ENCODE peak calls at places on chromosomes 13 and 19, in five cellular contexts. B is nephron progenitor cell, D is lower leg skin, U is AG09319, W is GM20000. M is an unnamed sample.

GRCh38 chr13:36925603-36926002 is 5.6 kb upstream of the SMAD9 start:
- DNase-seq in U (no peak), D (no peak), B (no peak), W (no peak), M (no peak)

GRCh38 chr13:44768775-44769578 is 192.8 kb upstream of the TSC22D1 start:
- DNase-seq in B (no peak), D (no peak), U (no peak), W (peak), M (no peak)

GRCh38 chr13:38767506-38768265 is 80.8 kb downstream of the FREM2 start:
- DNase-seq in B (no peak), U (no peak), W (no peak), D (no peak), M (no peak)

GRCh38 chr19:1513492-1514294 is 874 bp upstream of the ADAMTSL5 start:
- DNase-seq in U (peak), D (no peak), B (peak), W (peak), M (no peak)

GRCh38 chr13:29707876-29708543 is 112.5 kb upstream of the SLC7A1 start:
- DNase-seq in W (peak), B (no peak), D (no peak), U (peak), M (no peak)

GRCh38 chr19:48102870-48103751 is 7.5 kb downstream of the PLA2G4C start:
- DNase-seq in W (peak), D (no peak), B (peak), U (no peak), M (no peak)

GRCh38 chr19:14405758-14406644 is 13.1 kb downstream of the DDX39A start:
- DNase-seq in B (peak), U (peak), W (peak), D (peak), M (peak)

GRCh38 chr19:45117167-45117594 is 24.2 kb downstream of the PPP1R37 start:
- DNase-seq in U (no peak), W (peak), D (no peak), B (no peak), M (no peak)

GRCh38 chr19:12665646-12666304 is 767 bp downstream of the MAN2B1 start:
- DNase-seq in W (no peak), D (no peak), B (no peak), U (no peak), M (no peak)

GRCh38 chr19:15269806-15270205 is 37.6 kb upstream of the EPHX3 start:
- DNase-seq in D (no peak), W (no peak), U (no peak), B (no peak), M (no peak)

GRCh38 chr19:54673222-54673621 is 10.4 kb downstream of the LILRB4 start:
- DNase-seq in W (no peak), U (no peak), D (no peak), B (no peak), M (no peak)

GRCh38 chr19:54668353-54668752 is 5.6 kb downstream of the LILRB4 start:
- DNase-seq in U (no peak), D (no peak), B (no peak), W (no peak), M (no peak)

GRCh38 chr19:54677217-54677616 is 14.4 kb downstream of the LILRB4 start:
- DNase-seq in D (no peak), U (no peak), W (no peak), B (no peak), M (no peak)

GRCh38 chr19:54670576-54671347 is 8.0 kb downstream of the LILRB4 start:
- DNase-seq in B (no peak), W (no peak), D (no peak), U (no peak), M (no peak)

GRCh38 chr19:54674021-54674617 is 11.3 kb downstream of the LILRB4 start:
- DNase-seq in B (no peak), W (peak), U (no peak), D (no peak), M (no peak)
- TF ChIP-seq CTCF in B (peak), W (peak), U (peak), D (no peak), M (no peak)

GRCh38 chr13:113404366-113404722 is 40.4 kb upstream of the GRTP1 start:
- DNase-seq in U (no peak), D (no peak), W (no peak), B (no peak), M (peak)

GRCh38 chr13:113403255-113404104 is 39.5 kb upstream of the GRTP1 start:
- DNase-seq in D (no peak), B (no peak), U (no peak), W (no peak), M (peak)

GRCh38 chr13:113401452-113402415 is 37.8 kb upstream of the GRTP1 start:
- DNase-seq in U (no peak), W (no peak), D (no peak), B (no peak), M (no peak)

GRCh38 chr13:113400621-113401451 is 36.9 kb upstream of the GRTP1 start:
- DNase-seq in W (no peak), B (no peak), U (no peak), D (no peak), M (no peak)

GRCh38 chr13:113402471-113403254 is 38.7 kb upstream of the GRTP1 start:
- DNase-seq in B (no peak), D (no peak), U (no peak), W (no peak), M (peak)
- TF ChIP-seq CTCF in B (no peak), D (no peak), U (no peak), W (no peak), M (no peak)

GRCh38 chr19:56671613-56671994 is at the start of gene ZNF835:
- DNase-seq in U (no peak), W (no peak), D (peak), B (no peak), M (no peak)
- TF ChIP-seq CTCF in U (no peak), W (no peak), D (no peak), B (no peak), M (no peak)

GRCh38 chr13:27283906-27284523 is 13.4 kb downstream of the RASL11A start:
- DNase-seq in B (no peak), W (no peak), U (no peak), D (no peak), M (no peak)
- TF ChIP-seq CTCF in B (no peak), W (peak), U (peak), D (no peak), M (no peak)

GRCh38 chr19:6733338-6734095 is 3.9 kb downstream of the GPR108 start:
- DNase-seq in W (no peak), U (no peak), D (no peak), B (no peak), M (no peak)
- TF ChIP-seq CTCF in W (no peak), U (peak), D (no peak), B (no peak), M (peak)

GRCh38 chr19:18866800-18867123 is 29.2 kb downstream of the CERS1 start:
- DNase-seq in D (no peak), W (no peak), B (no peak), U (no peak), M (no peak)
- TF ChIP-seq CTCF in D (no peak), W (no peak), B (peak), U (no peak), M (no peak)

DNA sequence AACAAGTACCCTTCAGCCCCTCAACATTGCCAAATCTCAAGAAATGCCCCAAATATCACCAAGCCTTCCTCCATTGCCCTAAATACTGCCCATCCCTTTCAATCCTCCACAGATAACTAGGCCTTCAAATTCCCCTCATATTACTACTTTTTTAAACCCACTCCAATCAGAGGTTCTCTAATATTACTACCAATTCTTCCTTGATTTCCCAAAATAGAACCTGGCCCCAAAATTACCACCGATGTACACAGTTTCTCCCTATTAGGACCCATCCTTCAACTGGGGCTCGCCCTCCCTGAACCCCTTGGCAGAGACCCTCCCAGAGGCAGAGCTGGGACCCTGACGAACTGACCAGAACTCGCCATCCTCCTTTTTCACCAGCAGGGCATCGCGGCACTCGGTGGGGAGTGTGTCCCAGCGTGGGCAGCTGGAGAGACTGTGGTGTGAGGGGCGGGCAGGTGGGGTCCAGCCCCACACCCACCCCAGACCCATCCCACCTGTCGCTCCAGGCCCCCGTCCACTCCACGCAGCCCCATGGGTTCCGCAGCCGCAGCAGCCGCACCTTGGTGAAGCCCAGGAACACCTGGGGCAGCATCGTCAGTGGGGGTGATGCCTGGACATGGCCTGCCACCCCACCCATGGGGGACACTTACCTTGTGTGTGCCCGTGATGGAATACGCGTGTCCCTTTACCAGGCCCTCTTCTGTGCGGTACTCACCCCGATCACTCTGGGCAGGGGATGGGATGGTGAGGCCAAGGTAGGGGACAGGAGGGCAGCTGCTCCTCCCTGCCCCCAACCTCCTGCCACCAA is 6.1 kb downstream of the CAPN12 start:
- DNase-seq in W (no peak), D (no peak), U (no peak), B (no peak), M (no peak)
- TF ChIP-seq CTCF in W (no peak), D (no peak), U (no peak), B (no peak), M (peak)